ENCODE peak calls at places on chromosomes 5 and 9, in six cellular contexts. One of them, this sample, is unnamed.
A peak's percentile ranks its signal among the peaks of the same experiment; 100 is the strongest.

GRCh38 chr5:54440456-54440893 is 15.0 kb upstream of the HSPB3 start:
- DNase-seq in neuronal stem cell: no peak
- DNase-seq in mesenchymal stem cell: no peak
- DNase-seq in H1: no peak
- DNase-seq in IMR-90: no peak
- DNase-seq in H9: no peak
- DNase-seq in this sample: no peak

GRCh38 chr5:68429510-68429909 is 214.0 kb downstream of the PIK3R1 start:
- DNase-seq in neuronal stem cell: no peak
- DNase-seq in IMR-90: no peak
- DNase-seq in mesenchymal stem cell: no peak
- DNase-seq in H1: no peak
- DNase-seq in H9: no peak
- DNase-seq in this sample: no peak

GRCh38 chr5:149486726-149487635 is 64.3 kb downstream of the CSNK1A1 start:
- DNase-seq in neuronal stem cell: no peak
- DNase-seq in IMR-90: peak; percentile 70
- DNase-seq in H1: peak; percentile 38
- DNase-seq in H9: peak; percentile 22
- DNase-seq in mesenchymal stem cell: peak; percentile 82
- DNase-seq in this sample: peak; percentile 68

GRCh38 chr9:110555971-110556370 is 23.6 kb downstream of the SVEP1 start:
- DNase-seq in H9: no peak
- DNase-seq in mesenchymal stem cell: peak; percentile 90
- DNase-seq in neuronal stem cell: no peak
- DNase-seq in IMR-90: peak; percentile 88
- DNase-seq in H1: no peak
- DNase-seq in this sample: no peak

GRCh38 chr5:116883875-116884274 is 309.3 kb upstream of the SEMA6A start:
- DNase-seq in IMR-90: no peak
- DNase-seq in mesenchymal stem cell: no peak
- DNase-seq in H1: no peak
- DNase-seq in H9: no peak
- DNase-seq in neuronal stem cell: no peak
- DNase-seq in this sample: no peak

GRCh38 chr5:149775785-149776184 is 45.7 kb downstream of the PPARGC1B start:
- DNase-seq in H1: no peak
- DNase-seq in mesenchymal stem cell: no peak
- DNase-seq in H9: no peak
- DNase-seq in IMR-90: no peak
- DNase-seq in neuronal stem cell: no peak
- DNase-seq in this sample: peak; percentile 58

GRCh38 chr5:139895647-139896046 is 100.0 kb downstream of the PSD2 start:
- DNase-seq in neuronal stem cell: no peak
- DNase-seq in IMR-90: no peak
- DNase-seq in H9: no peak
- DNase-seq in mesenchymal stem cell: no peak
- DNase-seq in H1: no peak
- DNase-seq in this sample: no peak

GRCh38 chr5:135069895-135070657 is 36.0 kb upstream of the PITX1 start:
- DNase-seq in H1: no peak
- DNase-seq in neuronal stem cell: no peak
- DNase-seq in IMR-90: no peak
- DNase-seq in H9: no peak
- DNase-seq in mesenchymal stem cell: no peak
- DNase-seq in this sample: no peak

GRCh38 chr9:20014168-20014567 is 225.3 kb upstream of the SLC24A2 start:
- DNase-seq in neuronal stem cell: no peak
- DNase-seq in H9: no peak
- DNase-seq in IMR-90: no peak
- DNase-seq in H1: no peak
- DNase-seq in mesenchymal stem cell: peak; percentile 63
- DNase-seq in this sample: no peak

GRCh38 chr5:78221964-78222451 is 72.5 kb downstream of the AP3B1 start:
- DNase-seq in mesenchymal stem cell: no peak
- DNase-seq in IMR-90: peak; percentile 4
- DNase-seq in H1: no peak
- DNase-seq in neuronal stem cell: no peak
- DNase-seq in H9: peak; percentile 52
- DNase-seq in this sample: peak; percentile 72

GRCh38 chr5:81803812-81804211 is 52.9 kb upstream of the SSBP2 start:
- DNase-seq in H9: no peak
- DNase-seq in mesenchymal stem cell: no peak
- DNase-seq in IMR-90: no peak
- DNase-seq in neuronal stem cell: no peak
- DNase-seq in H1: no peak
- DNase-seq in this sample: no peak

GRCh38 chr5:137304227-137304874 is 194.8 kb downstream of the SPOCK1 start:
- DNase-seq in H1: no peak
- DNase-seq in IMR-90: no peak
- DNase-seq in H9: no peak
- DNase-seq in neuronal stem cell: no peak
- DNase-seq in mesenchymal stem cell: no peak
- DNase-seq in this sample: no peak

GRCh38 chr9:115668506-115668905 is 485.1 kb upstream of the PAPPA start:
- DNase-seq in H9: no peak
- DNase-seq in H1: no peak
- DNase-seq in neuronal stem cell: no peak
- DNase-seq in IMR-90: peak; percentile 94
- DNase-seq in mesenchymal stem cell: peak; percentile 90
- DNase-seq in this sample: peak; percentile 27

GRCh38 chr5:80686757-80687156 is 32.0 kb upstream of the DHFR start:
- DNase-seq in neuronal stem cell: no peak
- DNase-seq in IMR-90: peak; percentile 36
- DNase-seq in mesenchymal stem cell: peak; percentile 45
- DNase-seq in H9: no peak
- DNase-seq in H1: no peak
- DNase-seq in this sample: peak; percentile 14

GRCh38 chr5:169195601-169196000 is 105.3 kb downstream of the SLIT3 start:
- DNase-seq in H9: no peak
- DNase-seq in H1: no peak
- DNase-seq in neuronal stem cell: no peak
- DNase-seq in mesenchymal stem cell: no peak
- DNase-seq in IMR-90: no peak
- DNase-seq in this sample: no peak

GRCh38 chr5:88555658-88556057 is 287.0 kb upstream of the TMEM161B start:
- DNase-seq in neuronal stem cell: peak; percentile 38
- DNase-seq in IMR-90: no peak
- DNase-seq in H1: peak; percentile 44
- DNase-seq in H9: peak; percentile 33
- DNase-seq in mesenchymal stem cell: no peak
- DNase-seq in this sample: peak; percentile 49

GRCh38 chr5:173613433-173614144 is 2.9 kb downstream of the BOD1 start:
- DNase-seq in mesenchymal stem cell: no peak
- DNase-seq in IMR-90: no peak
- DNase-seq in H9: no peak
- DNase-seq in neuronal stem cell: no peak
- DNase-seq in H1: no peak
- DNase-seq in this sample: no peak

GRCh38 chr9:110031511-110032173 is 176.3 kb downstream of the C9orf152 start:
- DNase-seq in mesenchymal stem cell: peak; percentile 78
- DNase-seq in H9: no peak
- DNase-seq in IMR-90: peak; percentile 92
- DNase-seq in neuronal stem cell: no peak
- DNase-seq in H1: no peak
- DNase-seq in this sample: no peak

GRCh38 chr5:137617806-137618205 is 118.1 kb downstream of the KLHL3 start:
- DNase-seq in IMR-90: peak; percentile 55
- DNase-seq in mesenchymal stem cell: peak; percentile 27
- DNase-seq in H9: no peak
- DNase-seq in neuronal stem cell: no peak
- DNase-seq in H1: no peak
- DNase-seq in this sample: no peak

GRCh38 chr9:35675732-35676392 is 2.1 kb downstream of the CA9 start:
- DNase-seq in mesenchymal stem cell: no peak
- DNase-seq in IMR-90: no peak
- DNase-seq in H9: peak; percentile 93
- DNase-seq in neuronal stem cell: peak; percentile 87
- DNase-seq in H1: peak; percentile 98
- DNase-seq in this sample: peak; percentile 86

GRCh38 chr9:72315089-72315509 is 49.9 kb downstream of the ZFAND5 start:
- DNase-seq in mesenchymal stem cell: peak; percentile 81
- DNase-seq in neuronal stem cell: no peak
- DNase-seq in IMR-90: peak; percentile 47
- DNase-seq in H9: peak; percentile 27
- DNase-seq in H1: no peak
- DNase-seq in this sample: no peak

GRCh38 chr9:134644715-134645606 is 3.4 kb downstream of the COL5A1 start:
- DNase-seq in mesenchymal stem cell: peak; percentile 95
- DNase-seq in IMR-90: peak; percentile 99
- DNase-seq in neuronal stem cell: no peak
- DNase-seq in H9: no peak
- DNase-seq in H1: no peak
- DNase-seq in this sample: peak; percentile 51

GRCh38 chr5:167489202-167489601 is 802.2 kb upstream of the WWC1 start:
- DNase-seq in neuronal stem cell: no peak
- DNase-seq in H1: no peak
- DNase-seq in H9: no peak
- DNase-seq in mesenchymal stem cell: peak; percentile 32
- DNase-seq in IMR-90: no peak
- DNase-seq in this sample: no peak

GRCh38 chr5:51203598-51203997 is 179.7 kb upstream of the ISL1 start:
- DNase-seq in H1: no peak
- DNase-seq in H9: no peak
- DNase-seq in IMR-90: no peak
- DNase-seq in neuronal stem cell: no peak
- DNase-seq in mesenchymal stem cell: no peak
- DNase-seq in this sample: no peak

GRCh38 chr9:122213589-122214413 is 15.0 kb downstream of the LHX6 start:
- DNase-seq in H9: peak; percentile 98
- DNase-seq in mesenchymal stem cell: no peak
- DNase-seq in H1: peak; percentile 97
- DNase-seq in IMR-90: no peak
- DNase-seq in neuronal stem cell: peak; percentile 82
- DNase-seq in this sample: peak; percentile 92

GRCh38 chr9:134204041-134204440 is 39.7 kb upstream of the RNU6ATAC start:
- DNase-seq in H9: no peak
- DNase-seq in H1: no peak
- DNase-seq in neuronal stem cell: no peak
- DNase-seq in mesenchymal stem cell: no peak
- DNase-seq in IMR-90: no peak
- DNase-seq in this sample: no peak

GRCh38 chr9:17555362-17556054 is 23.4 kb upstream of the SH3GL2 start:
- DNase-seq in mesenchymal stem cell: no peak
- DNase-seq in H1: no peak
- DNase-seq in H9: no peak
- DNase-seq in neuronal stem cell: no peak
- DNase-seq in IMR-90: no peak
- DNase-seq in this sample: no peak

GRCh38 chr9:17556935-17557334 is 21.9 kb upstream of the SH3GL2 start:
- DNase-seq in H1: no peak
- DNase-seq in H9: no peak
- DNase-seq in neuronal stem cell: no peak
- DNase-seq in IMR-90: no peak
- DNase-seq in mesenchymal stem cell: no peak
- DNase-seq in this sample: no peak

DNA sequence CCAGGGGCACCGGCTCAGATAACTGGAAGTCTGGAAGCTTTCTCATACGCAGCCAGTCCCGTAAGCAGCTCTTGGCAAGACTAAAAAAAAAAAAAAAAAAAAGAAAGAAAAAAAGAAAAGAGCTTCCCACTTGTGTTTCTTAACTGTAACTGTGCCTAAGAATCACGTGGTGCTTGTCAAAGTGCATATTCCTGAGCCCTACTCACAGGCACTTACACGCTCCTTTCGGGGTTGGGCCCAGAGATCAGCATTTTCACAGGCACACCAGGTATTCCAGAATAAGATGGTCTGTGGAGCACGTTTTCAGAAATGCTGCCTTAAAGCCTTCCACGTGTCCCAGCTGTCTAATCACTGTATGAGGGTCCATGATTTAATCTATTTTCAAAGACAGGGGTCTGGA is 22.6 kb upstream of the SH3GL2 start:
- DNase-seq in mesenchymal stem cell: no peak
- DNase-seq in neuronal stem cell: no peak
- DNase-seq in H1: no peak
- DNase-seq in H9: no peak
- DNase-seq in IMR-90: no peak
- DNase-seq in this sample: no peak
- H2BK15ac ChIP-seq in mesenchymal stem cell: no peak overlapping the region
- H2BK15ac ChIP-seq in neuronal stem cell: no peak overlapping the region
- H2BK15ac ChIP-seq in H1: no peak overlapping the region
- H2BK15ac ChIP-seq in H9: no peak overlapping the region
- H2BK15ac ChIP-seq in IMR-90: no peak overlapping the region
- H2BK15ac ChIP-seq in this sample: no peak overlapping the region

DNA sequence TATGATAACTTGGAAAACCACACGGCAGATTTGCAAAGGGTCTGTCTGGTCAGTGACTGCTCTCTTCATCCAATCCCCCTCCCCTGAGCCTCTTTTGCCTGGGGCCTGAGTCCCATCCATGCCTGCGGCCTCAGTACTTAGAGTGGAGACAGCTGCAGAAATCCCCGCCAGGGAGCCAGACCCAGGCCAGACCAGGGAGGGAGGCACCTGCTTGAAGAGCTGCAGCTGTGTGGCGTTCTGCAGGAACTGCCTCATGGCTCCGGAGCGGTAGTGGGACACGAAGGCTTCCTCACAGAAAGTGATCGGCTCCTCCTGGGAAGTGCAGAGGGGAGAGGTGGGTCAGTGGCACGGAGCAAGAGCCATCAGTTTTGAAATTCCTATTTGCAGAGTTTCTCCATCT is 101.6 kb downstream of the CRB2 start:
- DNase-seq in H1: no peak
- DNase-seq in H9: no peak
- DNase-seq in IMR-90: no peak
- DNase-seq in mesenchymal stem cell: no peak
- DNase-seq in neuronal stem cell: no peak
- DNase-seq in this sample: no peak
- H3K4me2 ChIP-seq in H1: no peak overlapping the region
- H3K4me2 ChIP-seq in H9: no peak overlapping the region
- H3K4me2 ChIP-seq in IMR-90: no peak overlapping the region
- H3K4me2 ChIP-seq in mesenchymal stem cell: no peak overlapping the region
- H3K4me2 ChIP-seq in neuronal stem cell: peak overlapping the region; percentile 12
- H3K4me2 ChIP-seq in this sample: no peak overlapping the region

GRCh38 chr5:142753114-142753764 is 16.9 kb upstream of the ARHGAP26 start:
- DNase-seq in IMR-90: no peak
- DNase-seq in mesenchymal stem cell: no peak
- DNase-seq in neuronal stem cell: no peak
- DNase-seq in H1: no peak
- DNase-seq in H9: no peak
- DNase-seq in this sample: no peak
- H2BK15ac ChIP-seq in IMR-90: no peak overlapping the region
- H2BK15ac ChIP-seq in mesenchymal stem cell: no peak overlapping the region
- H2BK15ac ChIP-seq in neuronal stem cell: no peak overlapping the region
- H2BK15ac ChIP-seq in H1: no peak overlapping the region
- H2BK15ac ChIP-seq in H9: no peak overlapping the region
- H2BK15ac ChIP-seq in this sample: no peak overlapping the region

DNA sequence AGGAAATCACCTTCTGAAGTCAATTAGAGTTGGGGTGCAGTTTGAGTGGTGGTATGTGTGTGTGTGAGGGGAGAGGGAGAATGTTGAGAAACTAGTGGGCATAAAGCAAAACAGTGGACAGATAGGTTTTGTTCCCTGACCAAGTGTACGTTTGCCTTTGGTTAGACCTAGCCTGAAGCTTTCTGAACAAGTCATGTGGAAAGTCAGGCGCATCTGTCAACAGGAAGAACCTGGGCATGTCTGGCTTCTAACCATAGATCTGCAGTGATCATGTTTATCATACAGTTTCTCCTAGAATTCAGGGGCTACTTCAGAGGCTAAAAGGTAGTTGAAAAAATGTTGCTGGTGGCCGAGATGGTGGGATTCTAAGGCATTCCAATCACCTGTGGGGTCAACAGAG is 143.2 kb upstream of the PCA3 start:
- DNase-seq in H1: no peak
- DNase-seq in neuronal stem cell: no peak
- DNase-seq in mesenchymal stem cell: no peak
- DNase-seq in H9: no peak
- DNase-seq in IMR-90: no peak
- DNase-seq in this sample: no peak
- H3K4me2 ChIP-seq in H1: no peak overlapping the region
- H3K4me2 ChIP-seq in neuronal stem cell: no peak overlapping the region
- H3K4me2 ChIP-seq in mesenchymal stem cell: no peak overlapping the region
- H3K4me2 ChIP-seq in H9: no peak overlapping the region
- H3K4me2 ChIP-seq in IMR-90: no peak overlapping the region
- H3K4me2 ChIP-seq in this sample: no peak overlapping the region